ENCODE peak calls at places on chromosomes 7 and 10, in four cellular contexts. Q is pancreas, U is mammary epithelial cell, R is heart left ventricle. E is an unnamed sample.
A peak's percentile ranks its signal among the peaks of the same experiment; 100 is the strongest.

GRCh38 chr7:20343954-20344353 is 13.3 kb downstream of the ITGB8 start:
- DNase-seq in Q (no peak), U (no peak), R (no peak), E (no peak)

GRCh38 chr10:22341190-22341935 is 3.9 kb upstream of the SPAG6 start:
- DNase-seq in Q (no peak), U (no peak), R (no peak), E (no peak)

GRCh38 chr7:3259711-3260424 is 41.2 kb upstream of the SDK1 start:
- DNase-seq in Q (no peak), U (no peak), R (no peak), E (no peak)

GRCh38 chr7:75772081-75773077 is at the start of gene CCL26:
- DNase-seq in Q (no peak), U (peak; percentile 36), R (peak; percentile 15), E (no peak)

GRCh38 chr10:1643161-1643910 is 94.0 kb downstream of the ADARB2 start:
- DNase-seq in Q (no peak), U (no peak), R (no peak), E (no peak)

GRCh38 chr10:14276200-14276599 is 54.5 kb downstream of the FRMD4A start:
- DNase-seq in Q (no peak), U (no peak), R (no peak), E (no peak)

GRCh38 chr7:115101199-115101598 is 179.3 kb downstream of the MDFIC start:
- DNase-seq in Q (no peak), U (no peak), R (no peak), E (no peak)

GRCh38 chr7:108468246-108468645 is 12.0 kb upstream of the NRCAM start:
- DNase-seq in Q (no peak), U (no peak), R (no peak), E (no peak)

GRCh38 chr7:120988591-120989299 is at the start of gene CPED1:
- DNase-seq in Q (peak; percentile 40), U (peak; percentile 51), R (peak; percentile 82), E (peak; percentile 93)

GRCh38 chr10:2966134-2966533 is 101.2 kb upstream of the PFKP start:
- DNase-seq in Q (no peak), U (no peak), R (no peak), E (no peak)

GRCh38 chr7:2632717-2633537 is 1.1 kb downstream of the TTYH3 start:
- DNase-seq in Q (peak; percentile 58), U (peak; percentile 58), R (peak; percentile 66), E (peak; percentile 79)

GRCh38 chr7:156703209-156703608 is 62.6 kb downstream of the RNF32 start:
- DNase-seq in Q (no peak), U (no peak), R (no peak), E (no peak)

GRCh38 chr7:156702399-156702798 is 61.8 kb downstream of the RNF32 start:
- DNase-seq in Q (no peak), U (no peak), R (no peak), E (no peak)

DNA sequence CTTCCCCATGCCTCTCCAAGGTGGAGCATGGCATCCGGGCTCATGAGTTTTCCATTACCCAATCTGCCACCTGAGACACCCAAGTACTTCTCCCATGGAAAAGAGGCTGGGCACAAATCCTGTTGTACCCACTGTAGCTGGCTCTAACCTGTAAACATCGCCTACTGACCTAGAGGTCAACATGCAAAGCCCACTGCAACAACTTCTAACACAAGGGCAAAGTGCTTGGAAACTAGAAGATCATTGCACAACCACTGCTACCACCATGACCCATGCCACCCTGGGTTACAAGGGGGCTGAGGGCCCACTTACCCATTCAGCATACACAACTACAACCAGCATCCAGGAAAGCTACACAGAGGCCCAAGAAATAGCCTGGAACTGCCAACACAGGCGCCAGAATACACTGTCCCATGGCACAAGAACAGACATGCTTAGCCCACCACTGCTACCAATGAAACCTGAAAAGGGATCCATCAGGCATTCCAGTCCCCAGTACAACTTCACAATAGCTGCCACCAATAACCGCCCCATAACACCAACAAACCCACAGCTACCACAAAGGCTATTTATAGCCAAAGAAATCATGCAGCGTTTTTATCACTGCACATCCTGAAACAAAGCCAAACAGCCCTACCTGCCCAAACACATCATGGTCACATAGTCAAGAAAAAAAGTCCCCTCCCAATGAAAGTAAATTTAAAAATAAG is 63.4 kb downstream of the RNF32 start:
- DNase-seq in Q (no peak), U (peak; percentile 20), R (no peak), E (no peak)
- H3K9me3 ChIP-seq in Q (no peaks in the 10 kb centered on the region), U (no peaks in the 10 kb centered on the region), R (peaks cover 19% of the 10 kb centered on the region), E (no peaks in the 10 kb centered on the region)

DNA sequence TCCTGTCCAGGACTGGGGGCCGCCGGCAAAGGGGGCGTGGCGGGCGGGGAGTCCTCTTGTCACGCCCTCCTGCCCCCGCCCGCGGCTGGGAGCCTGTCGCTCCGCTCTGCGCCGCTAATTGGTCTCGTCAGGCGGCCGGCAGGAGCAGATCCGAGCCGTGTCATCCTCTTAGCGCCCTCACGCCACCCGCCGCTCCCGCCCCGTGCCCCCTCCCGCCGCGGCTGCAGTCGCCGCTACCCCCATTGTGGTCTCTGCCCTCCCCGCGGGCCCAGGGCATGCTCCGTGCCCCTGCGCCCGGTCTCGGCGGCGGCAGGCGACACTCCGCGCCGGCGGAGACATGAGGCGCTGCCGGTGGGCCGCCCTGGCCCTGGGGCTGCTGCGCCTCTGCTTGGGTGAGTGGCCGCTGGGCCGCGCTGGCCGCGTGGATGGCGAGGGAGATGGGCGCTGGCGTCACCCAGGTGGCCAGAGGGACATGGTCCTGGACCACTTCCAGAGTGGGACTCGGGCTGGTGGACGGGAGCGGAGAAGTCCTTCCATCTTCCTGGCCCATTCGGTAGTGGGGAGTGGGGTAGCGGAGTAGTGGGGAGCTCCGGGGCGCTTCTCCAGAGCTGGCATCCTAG is at the start of gene CDHR1:
- DNase-seq in Q (no peak), U (no peak), R (peak; percentile 21), E (peak; percentile 34)
- H3K4me3 ChIP-seq in Q (peak within 1 kb of the TSS; percentile 46), U (peak within 1 kb of the TSS; percentile 54), R (peak within 1 kb of the TSS; percentile 56), E (peak within 1 kb of the TSS; percentile 33)

GRCh38 chr10:131574707-131575430 is 263.3 kb upstream of the TCERG1L start:
- DNase-seq in Q (no peak), U (no peak), R (no peak), E (no peak)
- H3K9me3 ChIP-seq in Q (no peaks in the 10 kb centered on the region), U (peaks cover 50% of the 10 kb centered on the region), R (no peaks in the 10 kb centered on the region), E (no peaks in the 10 kb centered on the region)

DNA sequence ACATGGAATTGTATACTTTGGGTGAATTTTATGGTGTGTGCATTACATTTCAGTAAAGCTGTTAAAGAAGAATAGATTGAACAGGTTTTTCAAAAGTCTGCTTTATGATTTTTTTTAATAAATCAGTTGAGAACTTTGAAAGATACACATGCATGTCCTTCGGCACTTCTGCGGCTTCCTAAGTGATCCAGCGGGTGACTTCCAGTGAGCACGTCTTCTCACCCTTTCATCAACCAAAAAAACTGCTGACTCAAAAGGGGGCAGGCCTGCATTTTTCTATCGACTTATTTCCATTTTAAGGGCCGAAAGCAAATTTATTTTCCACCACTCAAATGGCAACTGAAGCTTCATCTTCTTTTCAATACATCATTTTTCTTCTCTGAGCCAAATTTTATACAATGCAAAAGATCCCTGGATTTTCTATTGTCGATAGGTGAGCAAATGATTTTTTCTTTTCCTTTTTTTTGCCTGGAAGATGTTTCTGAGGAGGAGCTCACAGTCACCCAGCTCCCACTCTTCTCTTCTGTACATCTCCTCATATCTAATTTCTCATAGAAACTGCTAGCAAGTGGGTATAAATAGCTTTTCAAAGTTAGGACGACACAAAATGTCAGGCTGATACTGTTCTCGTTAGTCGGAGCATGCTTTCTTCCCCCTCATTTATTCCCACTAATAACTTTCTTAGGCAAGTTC is 10.2 kb downstream of the CHST15 start:
- DNase-seq in Q (no peak), U (no peak), R (no peak), E (no peak)
- H3K4me3 ChIP-seq in Q (no peak overlapping the region), U (no peak overlapping the region), R (no peak overlapping the region), E (no peak overlapping the region)

GRCh38 chr7:158502068-158502750 is 85.4 kb downstream of the PTPRN2 start:
- DNase-seq in Q (no peak), U (no peak), R (no peak), E (peak; percentile 55)

GRCh38 chr7:158507917-158508316 is 79.7 kb downstream of the PTPRN2 start:
- DNase-seq in Q (no peak), U (no peak), R (no peak), E (no peak)

GRCh38 chr7:158505683-158506082 is 81.9 kb downstream of the PTPRN2 start:
- DNase-seq in Q (no peak), U (no peak), R (no peak), E (no peak)

GRCh38 chr7:158508802-158509385 is 78.7 kb downstream of the PTPRN2 start:
- DNase-seq in Q (no peak), U (no peak), R (no peak), E (no peak)

DNA sequence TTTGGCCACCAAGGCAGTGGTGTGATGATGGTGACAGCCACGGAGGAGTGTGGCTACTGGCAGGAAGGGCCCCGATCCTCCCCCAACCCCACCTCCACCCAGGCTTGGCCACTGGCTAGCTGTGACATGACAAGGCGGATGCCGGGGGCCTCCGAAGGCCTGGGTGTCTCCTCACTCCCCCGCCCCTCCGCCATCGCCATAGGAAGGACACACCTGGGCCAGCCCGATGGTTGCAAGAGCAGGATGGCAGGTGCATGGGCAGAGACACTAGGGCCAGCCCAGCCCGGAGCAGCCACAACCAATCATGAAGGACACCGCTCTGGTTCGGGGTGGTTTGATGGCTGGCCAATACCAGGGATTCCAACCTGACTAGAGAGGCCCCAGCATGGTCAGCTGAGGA is 81.0 kb downstream of the PTPRN2 start:
- DNase-seq in Q (no peak), U (no peak), R (no peak), E (no peak)
- H3K9me3 ChIP-seq in Q (no peaks in the 10 kb centered on the region), U (peaks cover 34% of the 10 kb centered on the region), R (peaks cover 16% of the 10 kb centered on the region), E (peaks cover 22% of the 10 kb centered on the region)

GRCh38 chr10:124388476-124388822 is 30.3 kb downstream of the OAT start:
- DNase-seq in Q (no peak), U (no peak), R (no peak), E (no peak)

GRCh38 chr10:124390788-124391187 is 27.9 kb downstream of the OAT start:
- DNase-seq in Q (no peak), U (no peak), R (no peak), E (no peak)

GRCh38 chr10:124388823-124389612 is 29.7 kb downstream of the OAT start:
- DNase-seq in Q (peak; percentile 93), U (peak; percentile 72), R (peak; percentile 89), E (peak; percentile 99)

GRCh38 chr10:124387078-124387874 is 31.4 kb downstream of the OAT start:
- DNase-seq in Q (no peak), U (no peak), R (no peak), E (no peak)

DNA sequence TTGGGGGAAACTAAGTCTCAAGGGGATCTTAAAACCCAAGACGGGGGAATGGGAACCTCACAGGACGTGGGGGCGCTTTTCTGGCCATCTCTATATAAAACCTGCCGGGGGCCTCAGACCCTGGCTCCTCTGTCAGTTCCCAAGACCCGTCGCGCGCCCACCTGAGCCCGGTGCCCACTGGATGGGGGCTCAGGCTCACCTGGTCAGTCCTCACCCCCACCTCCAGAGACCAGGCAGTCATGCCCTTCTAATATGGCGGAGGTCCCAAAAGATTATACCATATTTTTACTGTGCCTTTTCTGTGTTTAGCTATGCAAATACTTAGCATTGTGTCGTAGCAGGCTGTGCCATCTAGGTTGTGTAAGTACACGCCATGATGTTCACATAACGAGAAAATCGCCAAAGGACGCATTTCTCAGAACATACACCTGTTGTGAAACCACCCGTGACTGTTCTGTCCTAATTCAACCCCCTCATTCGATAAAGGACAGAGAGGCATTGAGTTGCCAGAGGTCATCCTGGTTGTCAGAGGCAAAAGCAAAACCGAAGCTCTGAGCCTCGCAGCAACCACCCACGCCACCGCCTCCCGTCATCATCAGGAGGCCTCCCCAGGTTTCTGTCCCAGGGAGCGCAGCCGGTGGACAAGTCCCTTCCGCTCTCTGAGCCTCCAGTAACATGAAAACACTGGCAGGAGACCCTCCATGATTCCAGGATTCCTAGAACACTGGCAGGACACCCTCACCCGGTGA is 28.9 kb downstream of the OAT start:
- DNase-seq in Q (no peak), U (no peak), R (no peak), E (no peak)
- H3K4me3 ChIP-seq in Q (peak overlapping the region; percentile 63), U (peak overlapping the region; percentile 17), R (peak overlapping the region; percentile 67), E (no peak overlapping the region)